ENCODE peak calls at places on chromosome 15, in four cellular contexts. O is skeletal muscle cell; J is posterior cingulate gyrus; X is activated T-helper 9 cell treated with anti-CD3 and anti-CD28 coated beads, Interleukin-2, amount 50 U/mL, for 16 hours. F is an unnamed sample.

GRCh38 chr15:51114437-51115119 is 19.9 kb upstream of the TNFAIP8L3 start:
- DNase-seq in O (no peak), X (no peak), J (no peak), F (no peak)

GRCh38 chr15:77032647-77033416 is 37.9 kb downstream of the PSTPIP1 start:
- DNase-seq in X (no peak), J (no peak), O (no peak), F (peak)

GRCh38 chr15:88894819-88895767 is at the start of gene HAPLN3:
- DNase-seq in X (peak), O (no peak), J (no peak), F (peak)

GRCh38 chr15:35281515-35281914 is 196.4 kb upstream of the NANOGP8 start:
- DNase-seq in O (no peak), J (no peak), X (no peak), F (no peak)

GRCh38 chr15:98865397-98866339 is 141.9 kb downstream of the PGPEP1L start:
- DNase-seq in J (peak), X (peak), O (no peak), F (peak)

GRCh38 chr15:95326689-95327525 is 1003.6 kb upstream of the NR2F2 start:
- DNase-seq in X (no peak), O (no peak), J (peak), F (no peak)

GRCh38 chr15:91867581-91868026 is 14.1 kb downstream of the SLCO3A1 start:
- DNase-seq in J (no peak), X (no peak), O (peak), F (peak)

GRCh38 chr15:96336045-96336642 is 5.6 kb downstream of the NR2F2 start:
- DNase-seq in O (no peak), J (no peak), X (no peak), F (no peak)

GRCh38 chr15:55846108-55846707 is 103.3 kb upstream of the PRTG start:
- DNase-seq in J (peak), X (no peak), O (peak), F (no peak)

GRCh38 chr15:93298901-93299300 is 209.9 kb upstream of the RGMA start:
- DNase-seq in O (no peak), X (no peak), J (no peak), F (no peak)

GRCh38 chr15:65414841-65415621 is 7.7 kb downstream of the IGDCC4 start:
- DNase-seq in J (peak), O (no peak), X (no peak), F (no peak)

GRCh38 chr15:77144028-77144427 is 73.1 kb upstream of the TSPAN3 start:
- DNase-seq in X (no peak), J (no peak), O (no peak), F (no peak)

GRCh38 chr15:90231028-90232017 is 2.4 kb downstream of the CIB1 start:
- DNase-seq in X (peak), J (no peak), O (no peak), F (peak)

GRCh38 chr15:69467636-69468035 is 15.0 kb downstream of the RPLP1 start:
- DNase-seq in O (no peak), J (no peak), X (no peak), F (peak)

GRCh38 chr15:38555686-38556334 is 8.8 kb downstream of the RASGRP1 start:
- DNase-seq in J (no peak), X (no peak), O (peak), F (no peak)

GRCh38 chr15:70436428-70436827 is 326.9 kb downstream of the UACA start:
- DNase-seq in O (no peak), J (no peak), X (no peak), F (no peak)

GRCh38 chr15:76159282-76159681 is 99.5 kb downstream of the TMEM266 start:
- DNase-seq in X (no peak), O (no peak), J (no peak), F (no peak)

GRCh38 chr15:85607141-85607806 is 187.5 kb downstream of the KLHL25 start:
- DNase-seq in X (no peak), O (no peak), J (no peak), F (no peak)

GRCh38 chr15:36814708-36815107 is 235.3 kb downstream of the CDIN1 start:
- DNase-seq in J (no peak), O (no peak), X (no peak), F (no peak)

GRCh38 chr15:99416191-99417188 is 149.3 kb upstream of the MEF2A start:
- DNase-seq in J (no peak), O (no peak), X (no peak), F (peak)

GRCh38 chr15:60912984-60913697 is 316.0 kb downstream of the RORA start:
- DNase-seq in X (no peak), J (no peak), O (no peak), F (peak)

GRCh38 chr15:64865126-64865997 is 23.6 kb downstream of the PLEKHO2 start:
- DNase-seq in O (no peak), X (no peak), J (no peak), F (no peak)

GRCh38 chr15:88701561-88702095 is 62.8 kb downstream of the ISG20 start:
- DNase-seq in O (no peak), J (no peak), X (no peak), F (no peak)

GRCh38 chr15:34493001-34493400 is 55.4 kb upstream of the GOLGA8A start:
- DNase-seq in O (no peak), J (no peak), X (no peak), F (no peak)